ENCODE peak calls at places on chromosomes 1 and 21, in four cellular contexts. K, X, C and Z are unnamed samples.

GRCh38 chr1:178645157-178645825 is 79.8 kb upstream of the RALGPS2 start:
- DNase-seq in X (peak), C (no peak), K (no peak), Z (no peak)

GRCh38 chr1:67632356-67632755 is 52.6 kb upstream of the GADD45A start:
- DNase-seq in C (no peak), K (no peak), X (no peak), Z (no peak)

GRCh38 chr1:38817958-38818705 is 41.4 kb downstream of the RRAGC start:
- DNase-seq in X (no peak), C (no peak), K (peak), Z (no peak)

GRCh38 chr1:230570724-230571390 is 71.4 kb upstream of the COG2 start:
- DNase-seq in K (no peak), C (no peak), X (no peak), Z (no peak)

GRCh38 chr1:53729536-53730485 is 9.2 kb downstream of the GLIS1 start:
- DNase-seq in K (no peak), C (no peak), X (no peak), Z (no peak)

GRCh38 chr1:38815903-38816627 is 43.5 kb downstream of the RRAGC start:
- DNase-seq in K (peak), X (no peak), C (no peak), Z (no peak)

GRCh38 chr1:246081856-246082668 is 425.0 kb downstream of the SMYD3 start:
- DNase-seq in K (no peak), X (no peak), C (no peak), Z (no peak)

GRCh38 chr1:8572106-8572505 is 245.3 kb downstream of the RERE start:
- DNase-seq in K (no peak), C (no peak), X (no peak), Z (no peak)

GRCh38 chr1:156103521-156103947 is 11.0 kb upstream of the LMNA start:
- DNase-seq in K (no peak), X (no peak), C (peak), Z (no peak)

GRCh38 chr1:216794541-216795055 is 71.4 kb upstream of the ESRRG start:
- DNase-seq in X (no peak), K (no peak), C (no peak), Z (no peak)

GRCh38 chr21:36134820-36135390 is at the start of gene CBR3:
- DNase-seq in C (peak), K (peak), X (no peak), Z (peak)

GRCh38 chr1:31576201-31576669 is at the start of gene TINAGL1:
- DNase-seq in X (no peak), K (no peak), C (peak), Z (no peak)

GRCh38 chr1:53377438-53377841 is 49.6 kb upstream of the LRP8 start:
- DNase-seq in C (peak), K (no peak), X (peak), Z (no peak)